ENCODE peak calls at places on chromosomes 6 and 20, in eight cellular contexts. J is Caco-2, T is sigmoid colon, U is AG09319, V is PC-9, W is activated B cell treated with CpG ODN at 0.5 μM for 24 hours, L is choroid plexus epithelial cell, D is vagina. C is an unnamed sample.
A peak's percentile ranks its signal among the peaks of the same experiment; 100 is the strongest.

GRCh38 chr20:57440678-57441509 is 49.7 kb downstream of the RBM38 start:
- DNase-seq in D (no peak), V (no peak), L (no peak), U (peak; percentile 44), T (peak; percentile 97), J (no peak), W (no peak), C (no peak)

GRCh38 chr6:15521516-15521915 is 141.3 kb downstream of the DTNBP1 start:
- DNase-seq in U (no peak), T (peak; percentile 72), W (no peak), L (no peak), J (no peak), V (no peak), D (no peak), C (no peak)

GRCh38 chr6:117469356-117469755 is 13.1 kb upstream of the DCBLD1 start:
- DNase-seq in L (no peak), U (no peak), T (no peak), D (no peak), V (no peak), J (no peak), W (no peak), C (no peak)

GRCh38 chr20:36676701-36677421 is 30.9 kb upstream of the SLA2 start:
- DNase-seq in V (no peak), W (no peak), D (no peak), U (no peak), T (no peak), L (no peak), J (peak; percentile 43), C (peak; percentile 86)

GRCh38 chr6:3744211-3744900 is 7.2 kb downstream of the PXDC1 start:
- DNase-seq in T (no peak), J (no peak), W (peak; percentile 10), V (no peak), L (no peak), D (no peak), U (no peak), C (no peak)

GRCh38 chr20:38776363-38776762 is 28.1 kb downstream of the ACTR5 start:
- DNase-seq in L (no peak), D (no peak), T (no peak), W (no peak), V (no peak), J (no peak), U (no peak), C (no peak)

GRCh38 chr6:167590193-167590592 is 236.5 kb upstream of the AFDN start:
- DNase-seq in U (no peak), D (peak; percentile 93), T (peak; percentile 18), W (no peak), J (no peak), V (no peak), L (no peak), C (no peak)

GRCh38 chr20:6502999-6503398 is 264.5 kb upstream of the BMP2 start:
- DNase-seq in W (no peak), V (no peak), T (no peak), U (no peak), D (no peak), L (no peak), J (no peak), C (no peak)

GRCh38 chr6:153125032-153125431 is 6.0 kb downstream of the RGS17 start:
- DNase-seq in V (no peak), T (no peak), U (no peak), W (no peak), L (no peak), D (no peak), J (no peak), C (no peak)

GRCh38 chr6:85892346-85892745 is 249.7 kb upstream of the SYNCRIP start:
- DNase-seq in W (no peak), D (no peak), L (no peak), V (no peak), J (no peak), T (no peak), U (no peak), C (peak; percentile 4)

GRCh38 chr6:112311950-112312547 is 35.1 kb upstream of the RFPL4B start:
- DNase-seq in T (no peak), L (peak; percentile 57), V (no peak), U (no peak), W (no peak), J (peak; percentile 16), D (no peak), C (no peak)

GRCh38 chr6:165748390-165748789 is 85.3 kb upstream of the PDE10A start:
- DNase-seq in V (no peak), J (no peak), U (no peak), W (no peak), L (no peak), T (no peak), D (no peak), C (no peak)

GRCh38 chr6:163724196-163724595 is 309.7 kb downstream of the QKI start:
- DNase-seq in W (no peak), D (no peak), T (peak; percentile 54), V (no peak), J (no peak), L (no peak), U (no peak), C (no peak)

GRCh38 chr6:52858416-52858815 is 17.8 kb upstream of the GSTA5 start:
- DNase-seq in J (no peak), T (no peak), U (no peak), W (no peak), D (no peak), V (no peak), L (no peak), C (no peak)

GRCh38 chr6:106046116-106046853 is 39.9 kb upstream of the PRDM1 start:
- DNase-seq in D (no peak), V (no peak), J (peak; percentile 75), U (no peak), L (no peak), W (no peak), T (no peak), C (no peak)

GRCh38 chr6:24766685-24767462 is 7.9 kb upstream of the GMNN start:
- DNase-seq in T (no peak), J (no peak), D (no peak), U (no peak), L (peak; percentile 67), V (no peak), W (no peak), C (no peak)

GRCh38 chr20:23943304-23943703 is 45.3 kb downstream of the GGTLC1 start:
- DNase-seq in J (no peak), V (no peak), D (no peak), L (no peak), T (no peak), W (no peak), U (no peak), C (no peak)

GRCh38 chr6:150549577-150550184 is 50.0 kb upstream of the PLEKHG1 start:
- DNase-seq in T (no peak), J (no peak), D (no peak), U (no peak), V (no peak), W (no peak), L (no peak), C (no peak)

GRCh38 chr6:46220351-46221220 is 49.8 kb upstream of the ENPP5 start:
- DNase-seq in V (no peak), J (no peak), D (no peak), T (no peak), U (no peak), W (peak; percentile 31), L (no peak), C (no peak)

GRCh38 chr20:11849976-11850670 is 67.6 kb upstream of the BTBD3 start:
- DNase-seq in L (peak; percentile 63), U (no peak), W (no peak), D (no peak), V (peak; percentile 16), T (no peak), J (no peak), C (no peak)

GRCh38 chr6:129621252-129621651 is 88.7 kb downstream of the ARHGAP18 start:
- DNase-seq in T (no peak), V (no peak), D (no peak), L (peak; percentile 30), J (peak; percentile 34), W (no peak), U (no peak), C (no peak)
- TF ChIP-seq CTCF in T (no peak), V (peak; percentile 51), D (no peak), L (peak; percentile 64), J (no peak), W (no peak), U (no peak), C (no peak)

GRCh38 chr6:22326500-22326899 is 29.7 kb upstream of the PRL start:
- DNase-seq in W (no peak), V (no peak), T (no peak), L (no peak), U (no peak), D (no peak), J (no peak), C (no peak)
- TF ChIP-seq CTCF in W (no peak), V (no peak), T (no peak), L (no peak), U (no peak), D (no peak), J (no peak), C (no peak)

DNA sequence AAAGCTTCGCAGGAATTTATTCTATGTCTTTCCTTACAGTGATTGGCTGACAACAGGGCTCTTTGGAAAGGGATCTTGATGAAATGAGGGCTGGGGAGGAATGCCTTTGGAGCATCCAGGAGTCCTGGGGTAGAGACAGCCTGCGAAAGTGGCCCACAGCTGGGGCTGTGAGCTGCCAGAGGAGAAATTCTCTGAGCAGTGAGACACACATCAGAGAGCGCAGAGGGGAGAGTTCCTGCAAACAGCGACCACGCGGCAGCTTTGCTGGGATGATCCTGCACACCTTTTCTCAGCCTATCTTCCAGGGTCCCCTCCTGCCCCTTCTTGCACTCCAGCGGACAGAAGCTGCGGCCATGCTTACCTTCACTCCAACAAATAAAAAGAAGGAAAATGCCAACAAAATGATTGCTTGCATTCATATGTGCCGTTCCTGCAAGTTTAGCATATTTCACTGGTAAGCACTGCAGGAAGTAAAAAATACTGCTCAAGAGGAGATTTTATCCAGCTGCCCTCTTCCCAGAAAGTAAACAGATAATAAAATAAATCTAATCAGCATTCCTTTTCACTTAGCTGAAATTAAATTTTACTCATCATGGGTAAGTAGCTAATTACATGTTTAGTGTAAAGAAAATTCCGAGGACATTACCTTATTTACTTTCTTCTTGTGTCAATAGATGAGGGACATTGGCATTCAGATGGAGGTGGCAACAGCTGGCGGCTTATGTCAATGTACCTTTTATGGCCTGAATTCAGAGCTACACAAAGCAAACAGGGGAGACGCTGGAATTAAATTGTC is 339.9 kb upstream of the ARID1B start:
- DNase-seq in T (no peak), L (no peak), J (no peak), W (no peak), D (no peak), U (no peak), V (no peak), C (no peak)
- TF ChIP-seq CTCF in T (no peak), L (no peak), J (no peak), W (no peak), D (no peak), U (no peak), V (no peak), C (no peak)

DNA sequence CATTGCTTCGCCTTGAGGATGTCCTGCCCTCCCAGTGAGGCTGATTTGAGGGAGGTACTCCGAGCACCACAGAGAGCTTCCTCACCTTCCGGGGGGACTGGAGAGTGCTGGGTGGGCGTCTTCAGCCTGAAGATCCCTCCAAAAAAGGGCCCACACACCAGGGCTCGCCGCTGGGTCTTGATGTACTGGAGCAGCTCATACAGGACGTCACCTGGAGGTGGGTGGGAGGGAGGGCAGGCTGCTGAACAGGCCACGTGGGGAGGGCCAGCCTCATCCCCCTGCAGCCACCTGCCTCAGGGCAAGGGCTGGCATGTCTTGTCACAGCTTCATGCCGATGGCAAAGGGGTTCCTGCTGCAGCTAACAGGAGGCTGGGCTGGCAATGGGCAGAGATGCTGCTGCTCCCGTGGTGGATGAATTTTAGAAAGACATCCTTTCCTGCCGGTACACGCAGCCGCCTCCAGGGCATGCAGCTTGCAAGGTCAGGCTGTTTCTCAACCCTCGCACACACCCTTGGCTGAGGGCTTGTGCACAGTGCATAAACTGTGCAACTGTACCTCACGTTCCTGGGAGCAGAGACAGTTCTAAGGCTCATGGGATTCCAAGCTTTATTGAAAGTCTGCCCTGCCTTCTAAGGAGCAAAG is 14.0 kb downstream of the ETV7 start:
- DNase-seq in T (no peak), U (no peak), D (no peak), V (peak; percentile 13), W (no peak), L (no peak), J (no peak), C (no peak)
- TF ChIP-seq CTCF in T (no peak), U (no peak), D (no peak), V (no peak), W (no peak), L (no peak), J (no peak), C (no peak)

C was measured in nephron progenitor cell.